ENCODE peak calls at places on chromosome 12, in ten cellular contexts. B is CD8-positive, alpha-beta T cell; C is GM23338; N is heart right ventricle; J is PC-3; G is IMR-90; O is astrocyte; I is left ventricle myocardium inferior; P is OCI-LY7; F is prostate gland. W is an unnamed sample.

GRCh38 chr12:75260316-75260715 is 50.7 kb upstream of the KCNC2 start:
- DNase-seq in F (no peak), C (no peak), N (no peak), O (no peak), P (no peak), J (peak), G (no peak), B (no peak), I (no peak), W (no peak)

GRCh38 chr12:67982165-67982563 is 7.1 kb upstream of the IFNG-AS1 start:
- DNase-seq in F (no peak), G (no peak), J (no peak), I (no peak), N (no peak), P (no peak), B (no peak), O (peak), C (no peak), W (no peak)

GRCh38 chr12:90953956-90954421 is 987 bp downstream of the CCER1 start:
- DNase-seq in F (no peak), B (no peak), I (no peak), N (no peak), C (peak), O (no peak), G (no peak), J (no peak), P (peak), W (no peak)

GRCh38 chr12:82952946-82953345 is 266.2 kb downstream of the TMTC2 start:
- DNase-seq in N (no peak), C (peak), I (no peak), B (no peak), F (peak), G (no peak), O (no peak), J (no peak), P (no peak), W (no peak)

GRCh38 chr12:104863549-104863948 is 94.5 kb downstream of the SLC41A2 start:
- DNase-seq in P (no peak), G (peak), O (peak), I (no peak), C (no peak), J (peak), F (no peak), B (no peak), N (no peak), W (no peak)

GRCh38 chr12:121238086-121238485 is 28.2 kb downstream of the P2RX4 start:
- DNase-seq in P (no peak), O (no peak), J (no peak), I (no peak), G (no peak), C (no peak), F (no peak), N (no peak), B (no peak), W (no peak)

GRCh38 chr12:53232641-53233538 is 881 bp upstream of the RARG start:
- DNase-seq in P (no peak), J (peak), N (no peak), C (peak), F (peak), I (peak), B (peak), G (no peak), O (no peak), W (no peak)

GRCh38 chr12:28568083-28568482 is 377.8 kb downstream of the CCDC91 start:
- DNase-seq in P (no peak), G (peak), C (no peak), I (no peak), B (no peak), J (peak), N (no peak), F (no peak), O (peak), W (peak)

GRCh38 chr12:89663577-89664357 is 44.9 kb downstream of the ATP2B1 start:
- DNase-seq in O (peak), J (peak), N (no peak), C (no peak), G (peak), B (no peak), P (peak), I (no peak), F (no peak), W (no peak)

GRCh38 chr12:39235990-39236767 is 206.7 kb downstream of the KIF21A start:
- DNase-seq in O (peak), G (no peak), B (no peak), P (no peak), C (no peak), I (no peak), N (no peak), F (no peak), J (peak), W (no peak)

GRCh38 chr12:43206396-43206795 is 345.6 kb downstream of the ADAMTS20 start:
- DNase-seq in G (peak), P (no peak), B (no peak), C (no peak), F (no peak), O (peak), N (no peak), I (no peak), J (peak), W (peak)

GRCh38 chr12:84455598-84455997 is 457.0 kb downstream of the SLC6A15 start:
- DNase-seq in N (no peak), J (no peak), O (no peak), F (no peak), I (no peak), C (no peak), B (no peak), P (no peak), G (no peak), W (no peak)

GRCh38 chr12:121791671-121792496 is 1.6 kb downstream of the RHOF start:
- DNase-seq in I (no peak), P (no peak), O (no peak), F (no peak), J (peak), G (no peak), C (no peak), N (no peak), B (peak), W (no peak)

GRCh38 chr12:51678086-51678724 is 87.2 kb downstream of the SCN8A start:
- DNase-seq in I (no peak), C (peak), N (no peak), O (peak), J (peak), G (peak), F (peak), B (peak), P (peak), W (no peak)

GRCh38 chr12:24482882-24483604 is 465.9 kb downstream of the BCAT1 start:
- DNase-seq in C (no peak), I (no peak), G (peak), J (no peak), F (no peak), B (no peak), N (no peak), P (no peak), O (no peak), W (no peak)

GRCh38 chr12:47950856-47951468 is 12.4 kb upstream of the TMEM106C start:
- DNase-seq in G (no peak), J (peak), I (no peak), O (no peak), F (no peak), P (no peak), B (no peak), N (no peak), C (no peak), W (no peak)

GRCh38 chr12:114123108-114123507 is 157.0 kb upstream of the RBM19 start:
- DNase-seq in O (no peak), N (no peak), J (no peak), C (peak), G (no peak), I (no peak), F (no peak), B (no peak), P (no peak), W (no peak)

GRCh38 chr12:103705927-103706326 is 118.9 kb downstream of the STAB2 start:
- DNase-seq in B (no peak), O (no peak), F (no peak), N (no peak), I (no peak), P (no peak), G (no peak), J (peak), C (peak), W (no peak)

GRCh38 chr12:16587110-16587453 is 18.9 kb downstream of the LMO3 start:
- DNase-seq in G (no peak), J (no peak), N (no peak), I (no peak), C (no peak), O (no peak), F (no peak), P (no peak), B (no peak), W (no peak)

GRCh38 chr12:14239350-14239934 is 126.0 kb upstream of the ATF7IP start:
- DNase-seq in B (peak), I (no peak), F (no peak), P (peak), C (peak), J (peak), N (peak), G (no peak), O (peak), W (no peak)

GRCh38 chr12:117453961-117454360 is 92.5 kb upstream of the NOS1 start:
- DNase-seq in B (no peak), F (no peak), C (no peak), G (no peak), J (no peak), O (no peak), I (no peak), P (no peak), N (no peak), W (no peak)

GRCh38 chr12:63826002-63826585 is 18.4 kb upstream of the SRGAP1 start:
- DNase-seq in N (no peak), I (no peak), J (peak), F (no peak), P (peak), G (peak), C (peak), O (peak), B (no peak), W (peak)

GRCh38 chr12:3697311-3697870 is 55.5 kb downstream of the CRACR2A start:
- DNase-seq in B (no peak), N (no peak), P (no peak), G (peak), F (no peak), J (no peak), I (no peak), O (no peak), C (no peak), W (no peak)

GRCh38 chr12:88471641-88472040 is 108.6 kb downstream of the KITLG start:
- DNase-seq in P (no peak), C (peak), B (no peak), F (no peak), J (peak), O (peak), N (peak), I (no peak), G (peak), W (no peak)

GRCh38 chr12:51293693-51294092 is 23.5 kb upstream of the SMAGP start:
- DNase-seq in O (no peak), I (no peak), J (no peak), F (no peak), P (no peak), G (peak), C (no peak), B (no peak), N (no peak), W (no peak)

GRCh38 chr12:53234236-53234635 is 2.2 kb upstream of the RARG start:
- DNase-seq in C (peak), F (no peak), B (no peak), O (no peak), N (no peak), I (peak), J (no peak), P (no peak), G (no peak), W (no peak)

GRCh38 chr12:69405466-69405865 is 45.9 kb downstream of the YEATS4 start:
- DNase-seq in O (peak), P (no peak), I (no peak), F (no peak), J (peak), G (peak), C (no peak), N (no peak), B (no peak), W (peak)

GRCh38 chr12:29073631-29074239 is 75.3 kb upstream of the FAR2 start:
- DNase-seq in I (no peak), B (no peak), N (peak), J (peak), P (peak), F (peak), C (peak), G (peak), O (peak), W (peak)

GRCh38 chr12:118645219-118645618 is 268.9 kb downstream of the SUDS3 start:
- DNase-seq in B (no peak), G (no peak), P (peak), F (no peak), I (peak), N (peak), O (no peak), J (peak), C (peak), W (no peak)

GRCh38 chr12:62435337-62436163 is 31.1 kb upstream of the MON2 start:
- DNase-seq in J (peak), I (peak), B (peak), C (peak), P (peak), O (peak), F (peak), G (peak), N (peak), W (peak)

GRCh38 chr12:48004039-48004940 is at the start of gene COL2A1:
- DNase-seq in C (peak), F (no peak), I (no peak), O (no peak), P (no peak), J (peak), B (no peak), N (no peak), G (peak), W (no peak)

GRCh38 chr12:86334071-86334470 is 77.9 kb upstream of the MGAT4C start:
- DNase-seq in C (peak), J (no peak), I (no peak), N (no peak), B (no peak), F (no peak), G (no peak), O (no peak), P (no peak), W (no peak)

GRCh38 chr12:103109861-103110260 is 152.4 kb downstream of the ASCL1 start:
- DNase-seq in G (no peak), J (no peak), N (no peak), B (no peak), F (no peak), O (no peak), P (no peak), I (no peak), C (no peak), W (no peak)

GRCh38 chr12:114933428-114934160 is 249.6 kb upstream of the TBX3 start:
- DNase-seq in I (no peak), P (no peak), J (peak), B (no peak), C (no peak), F (no peak), O (peak), N (no peak), G (peak), W (peak)

GRCh38 chr12:65163755-65164154 is 5.6 kb upstream of the LEMD3 start:
- DNase-seq in J (no peak), C (no peak), N (no peak), G (no peak), I (no peak), F (no peak), B (no peak), P (no peak), O (no peak), W (no peak)

GRCh38 chr12:64551676-64552075 is 58.6 kb upstream of the RASSF3 start:
- DNase-seq in G (no peak), F (no peak), N (no peak), I (no peak), C (no peak), P (no peak), J (no peak), O (no peak), B (no peak), W (no peak)

GRCh38 chr12:23221066-23221465 is 596.1 kb downstream of the ETNK1 start:
- DNase-seq in B (no peak), P (no peak), O (no peak), J (peak), I (no peak), C (peak), N (no peak), G (no peak), F (no peak), W (no peak)

GRCh38 chr12:129657179-129657578 is 246.6 kb downstream of the TMEM132D start:
- DNase-seq in I (no peak), N (no peak), J (no peak), G (no peak), B (no peak), F (no peak), O (no peak), C (peak), P (no peak), W (no peak)

GRCh38 chr12:103806807-103807206 is 34.2 kb downstream of the NT5DC3 start:
- DNase-seq in G (no peak), P (no peak), O (peak), J (no peak), N (no peak), F (no peak), I (no peak), B (no peak), C (no peak), W (no peak)

GRCh38 chr12:116878567-116879508 is 2.4 kb downstream of the HRK start:
- DNase-seq in N (no peak), G (no peak), B (no peak), I (no peak), F (no peak), C (peak), O (no peak), P (no peak), J (peak), W (no peak)

DNA sequence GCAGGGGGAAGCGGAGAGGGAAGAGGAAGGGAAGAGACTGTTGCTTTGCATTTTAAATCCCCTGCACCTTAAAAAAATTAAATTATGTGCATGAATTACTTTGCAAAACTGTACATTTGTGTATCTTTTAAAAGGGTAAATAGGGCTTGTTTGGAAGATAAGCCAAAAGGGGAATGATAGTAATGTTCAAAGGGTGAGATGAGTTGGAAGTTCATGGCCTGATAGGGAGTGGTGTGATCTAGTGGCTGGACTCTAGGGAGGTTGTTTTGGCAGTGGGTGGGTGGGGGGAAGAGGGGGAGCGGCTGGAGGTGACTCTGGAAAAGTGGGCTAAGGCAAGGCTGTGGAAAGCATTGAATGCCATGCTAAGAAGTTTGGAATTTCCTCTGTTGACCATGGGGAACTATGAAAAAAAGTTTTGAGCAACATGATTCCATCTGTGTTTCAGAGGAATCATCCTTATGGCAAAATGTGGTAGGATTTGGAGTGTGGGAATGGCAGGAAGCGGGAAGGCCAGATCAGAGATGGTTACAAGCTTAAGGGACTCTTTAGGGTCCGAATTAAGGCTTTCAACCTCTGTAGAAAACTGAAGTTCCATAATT is 25.5 kb upstream of the EMP1 start:
- DNase-seq in J (no peak), O (no peak), N (no peak), F (no peak), B (no peak), P (no peak), I (no peak), G (peak), C (no peak), W (no peak)
- TF ChIP-seq CTCF in J (no peak), O (no peak), N (no peak), F (no peak), B (no peak), P (no peak), I (no peak), G (no peak), C (no peak), W (no peak)

DNA sequence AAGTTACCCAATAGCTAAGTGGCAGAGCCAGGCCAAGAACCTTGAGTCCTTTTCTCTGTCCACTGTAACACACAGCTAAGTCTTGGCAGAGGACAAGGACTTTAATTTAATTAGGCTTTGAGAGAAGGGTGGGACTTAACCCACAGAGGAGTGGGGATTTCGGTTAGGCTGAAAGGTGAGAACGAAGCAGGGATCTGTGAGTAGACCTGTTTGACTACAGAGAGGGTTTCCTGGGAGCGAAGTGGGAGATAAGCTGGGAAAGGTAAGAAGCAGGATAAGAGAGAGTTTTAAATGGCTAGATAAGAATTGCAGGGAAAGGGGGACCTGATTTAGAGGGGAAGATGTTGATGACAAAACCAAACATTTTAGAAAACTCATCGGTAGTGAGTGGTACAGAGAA is 2.0 kb upstream of the PPFIBP1 start:
- DNase-seq in F (no peak), N (no peak), G (no peak), O (no peak), P (no peak), B (no peak), C (no peak), J (no peak), I (no peak), W (no peak)
- H3K4me3 ChIP-seq in F (no peak), N (no peak), G (no peak), O (no peak), P (no peak), B (no peak), C (no peak), J (no peak), I (no peak), W (no peak)

GRCh38 chr12:131001493-131001892 is 47.8 kb downstream of the ADGRD1 start:
- DNase-seq in C (no peak), O (no peak), F (no peak), P (no peak), I (no peak), N (no peak), G (no peak), J (no peak), B (no peak), W (no peak)
- H3K27ac ChIP-seq in C (no peak), O (no peak), F (no peak), P (peak), I (peak), N (peak), G (no peak), J (no peak), B (no peak), W (no peak)

DNA sequence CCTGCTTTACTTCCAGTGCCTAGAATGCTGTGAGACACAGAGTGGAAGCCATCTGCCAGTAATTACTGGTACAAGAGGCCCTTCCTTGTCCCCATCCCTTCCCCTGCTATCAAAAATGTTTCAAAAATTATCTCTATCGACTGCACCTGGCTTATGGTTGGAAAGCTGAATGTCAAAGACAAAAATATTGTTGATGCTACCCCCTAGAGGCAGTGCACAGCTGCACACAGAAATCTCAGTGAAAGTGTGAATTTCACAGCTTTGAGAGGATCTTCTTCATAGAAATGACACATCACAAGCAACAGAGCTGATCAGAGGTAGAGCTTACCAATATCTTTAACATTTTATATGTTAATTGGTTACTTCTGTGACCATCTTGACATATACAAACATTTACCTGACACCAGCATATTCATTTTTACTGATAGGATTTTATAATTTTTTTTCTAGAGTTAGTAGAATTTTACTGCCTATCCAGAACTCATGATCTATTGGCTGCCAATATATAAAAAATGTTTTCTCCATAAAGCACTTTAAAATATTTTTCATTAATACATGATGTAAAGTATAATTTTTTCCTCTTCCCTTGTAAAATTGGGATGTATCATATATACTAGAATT is 138.0 kb downstream of the AACS start:
- DNase-seq in N (no peak), G (no peak), B (no peak), P (peak), C (no peak), I (no peak), F (no peak), J (peak), O (no peak), W (no peak)
- TF ChIP-seq CTCF in N (no peak), G (peak), B (no peak), P (peak), C (peak), I (peak), F (peak), J (peak), O (peak), W (peak)

GRCh38 chr12:4909734-4910501 is at the start of gene KCNA1:
- DNase-seq in O (peak), N (no peak), I (no peak), C (peak), B (no peak), F (no peak), J (no peak), P (no peak), G (no peak), W (no peak)
- H3K4me3 ChIP-seq in O (peak), N (peak), I (peak), C (peak), B (peak), F (peak), J (no peak), P (no peak), G (no peak), W (peak)

GRCh38 chr12:124371970-124372555 is 77.2 kb downstream of the RFLNA start:
- DNase-seq in B (no peak), F (no peak), I (no peak), C (peak), O (no peak), J (no peak), N (no peak), G (no peak), P (no peak), W (no peak)
- H3K27ac ChIP-seq in B (no peak), F (peak), I (peak), C (no peak), O (no peak), J (no peak), N (no peak), G (no peak), P (no peak), W (no peak)